ENCODE peak calls at places on chromosome 7, in seven cellular contexts. M, T, I, A, S, J and U are unnamed samples.
A peak's percentile ranks its signal among the peaks of the same experiment; 100 is the strongest.

GRCh38 chr7:139871276-139871675 is 42.2 kb downstream of the TBXAS1 start:
- DNase-seq in M (no peak), T (no peak), I (no peak), A (no peak), S (no peak), J (no peak), U (no peak)

GRCh38 chr7:80481196-80481884 is 30.5 kb downstream of the GNAT3 start:
- DNase-seq in M (no peak), T (no peak), I (no peak), A (no peak), S (no peak), J (no peak), U (no peak)

GRCh38 chr7:30804078-30804661 is 33.0 kb downstream of the MINDY4 start:
- DNase-seq in M (no peak), T (no peak), I (no peak), A (no peak), S (no peak), J (no peak), U (no peak)

GRCh38 chr7:75992083-75992755 is 2.2 kb downstream of the TMEM120A start:
- DNase-seq in M (no peak), T (no peak), I (no peak), A (no peak), S (no peak), J (peak; percentile 40), U (no peak)

GRCh38 chr7:197413-198335 is 5.3 kb downstream of the FAM20C start:
- DNase-seq in M (no peak), T (no peak), I (no peak), A (no peak), S (no peak), J (no peak), U (no peak)

GRCh38 chr7:107939472-107940145 is 48.6 kb downstream of the DLD start:
- DNase-seq in M (no peak), T (no peak), I (no peak), A (peak; percentile 57), S (no peak), J (peak; percentile 34), U (no peak)

GRCh38 chr7:51067757-51068156 is 248.9 kb downstream of the COBL start:
- DNase-seq in M (no peak), T (no peak), I (peak; percentile 73), A (peak; percentile 74), S (peak; percentile 11), J (no peak), U (peak; percentile 62)

GRCh38 chr7:2105917-2106316 is 126.8 kb downstream of the MAD1L1 start:
- DNase-seq in M (no peak), T (no peak), I (no peak), A (no peak), S (no peak), J (no peak), U (no peak)

GRCh38 chr7:601573-602340 is 82.1 kb upstream of the PDGFA start:
- DNase-seq in M (peak; percentile 68), T (no peak), I (peak; percentile 63), A (no peak), S (peak; percentile 57), J (peak; percentile 75), U (no peak)